ENCODE peak calls at places on chromosome 9, in four cellular contexts. N is HepG2, P is K562, O is GM12878. Y is an unnamed sample.

GRCh38 chr9:75488082-75488713 is 399.9 kb downstream of the OSTF1 start:
- DNase-seq in P (no peak), N (no peak), O (no peak), Y (no peak)

GRCh38 chr9:134569626-134570025 is 72.0 kb upstream of the COL5A1 start:
- DNase-seq in P (no peak), N (no peak), O (no peak), Y (no peak)

GRCh38 chr9:13082796-13083195 is 196.7 kb downstream of the MPDZ start:
- DNase-seq in P (no peak), O (no peak), N (no peak), Y (no peak)

GRCh38 chr9:112037281-112038016 is 137.6 kb downstream of the SUSD1 start:
- DNase-seq in N (no peak), P (no peak), O (peak), Y (no peak)

GRCh38 chr9:89528540-89528939 is 30.6 kb upstream of the SEMA4D start:
- DNase-seq in N (no peak), O (no peak), P (no peak), Y (no peak)

GRCh38 chr9:96071245-96072124 is 196.0 kb downstream of the ERCC6L2 start:
- DNase-seq in P (peak), O (no peak), N (peak), Y (peak)

GRCh38 chr9:116377179-116377790 is 223.7 kb downstream of the PAPPA start:
- DNase-seq in N (no peak), O (no peak), P (no peak), Y (no peak)

GRCh38 chr9:91427873-91428272 is 4.2 kb upstream of the NFIL3 start:
- DNase-seq in P (no peak), O (no peak), N (peak), Y (no peak)

GRCh38 chr9:72037571-72037970 is 22.8 kb downstream of the C9orf57 start:
- DNase-seq in O (no peak), P (no peak), N (no peak), Y (no peak)

DNA sequence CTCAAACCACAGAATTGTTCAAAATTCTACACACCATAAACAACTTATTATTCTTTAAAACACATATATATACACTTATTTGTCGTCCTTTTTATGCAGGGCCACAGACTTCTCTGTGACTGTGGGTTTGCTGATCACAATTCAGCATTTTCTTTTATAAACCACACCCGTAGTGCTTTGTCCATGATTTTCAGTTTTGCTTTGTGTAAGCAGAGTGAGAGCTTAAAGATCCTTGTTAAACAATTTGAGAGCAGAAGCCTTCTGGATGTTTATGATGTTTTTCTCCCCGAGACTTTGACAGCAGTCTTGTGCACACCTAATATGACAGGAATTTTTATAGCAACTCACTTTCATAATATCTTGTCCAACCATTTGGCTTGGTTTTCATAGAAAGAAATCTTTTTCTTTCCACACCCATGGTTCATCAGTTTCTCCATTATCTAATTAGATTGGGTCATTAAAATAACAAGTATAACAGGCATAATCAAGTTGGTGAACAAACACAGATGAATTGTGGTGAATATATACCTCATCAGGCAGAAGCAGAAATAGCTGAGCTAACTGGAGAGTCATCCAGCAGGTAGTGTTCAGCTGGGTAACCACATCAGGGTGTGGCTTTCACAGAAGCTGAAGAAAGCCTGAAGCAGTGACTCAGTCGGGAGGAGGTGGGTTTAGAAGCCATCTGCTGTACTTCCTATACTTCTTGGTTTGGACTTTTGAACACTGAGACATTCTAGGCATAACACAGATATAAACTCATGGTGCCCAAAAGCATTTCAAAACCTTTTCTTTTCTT is 232.8 kb downstream of the DOCK8 start:
- DNase-seq in N (no peak), P (peak), O (no peak), Y (no peak)
- TF ChIP-seq TCF7 in N (no peak), P (no peak), O (no peak), Y (no peak)

DNA sequence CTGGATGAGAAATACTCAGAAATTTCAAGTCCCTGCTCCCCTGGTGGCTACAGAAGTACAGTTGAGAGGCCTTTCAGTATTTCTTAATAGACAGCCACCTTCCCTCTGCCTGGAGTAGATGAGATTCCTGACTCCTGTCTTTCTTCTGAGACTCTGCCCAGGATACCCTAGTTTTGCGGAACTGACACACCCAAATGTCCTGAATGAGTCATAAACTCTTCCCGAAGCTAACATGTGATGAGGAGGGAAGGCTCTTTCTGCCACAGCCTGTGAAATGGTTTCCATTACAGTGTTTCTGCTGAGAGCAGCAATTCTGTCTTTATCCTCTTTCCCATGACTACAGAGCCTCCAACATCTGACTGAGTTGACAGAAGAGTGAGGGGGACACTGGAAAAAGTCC is 52.7 kb upstream of the TNC start:
- DNase-seq in O (no peak), N (no peak), P (no peak), Y (no peak)
- TF ChIP-seq MAX in O (no peak), N (no peak), P (no peak), Y (no peak)

GRCh38 chr9:105138306-105138801 is 106.1 kb upstream of the SLC44A1 start:
- DNase-seq in N (peak), O (no peak), P (no peak), Y (peak)
- TF ChIP-seq TCF7 in N (no peak), O (no peak), P (no peak), Y (no peak)

GRCh38 chr9:19769213-19769612 is 19.6 kb downstream of the SLC24A2 start:
- DNase-seq in N (no peak), O (no peak), P (no peak), Y (no peak)
- TF ChIP-seq MAX in N (no peak), O (no peak), P (no peak), Y (no peak)

DNA sequence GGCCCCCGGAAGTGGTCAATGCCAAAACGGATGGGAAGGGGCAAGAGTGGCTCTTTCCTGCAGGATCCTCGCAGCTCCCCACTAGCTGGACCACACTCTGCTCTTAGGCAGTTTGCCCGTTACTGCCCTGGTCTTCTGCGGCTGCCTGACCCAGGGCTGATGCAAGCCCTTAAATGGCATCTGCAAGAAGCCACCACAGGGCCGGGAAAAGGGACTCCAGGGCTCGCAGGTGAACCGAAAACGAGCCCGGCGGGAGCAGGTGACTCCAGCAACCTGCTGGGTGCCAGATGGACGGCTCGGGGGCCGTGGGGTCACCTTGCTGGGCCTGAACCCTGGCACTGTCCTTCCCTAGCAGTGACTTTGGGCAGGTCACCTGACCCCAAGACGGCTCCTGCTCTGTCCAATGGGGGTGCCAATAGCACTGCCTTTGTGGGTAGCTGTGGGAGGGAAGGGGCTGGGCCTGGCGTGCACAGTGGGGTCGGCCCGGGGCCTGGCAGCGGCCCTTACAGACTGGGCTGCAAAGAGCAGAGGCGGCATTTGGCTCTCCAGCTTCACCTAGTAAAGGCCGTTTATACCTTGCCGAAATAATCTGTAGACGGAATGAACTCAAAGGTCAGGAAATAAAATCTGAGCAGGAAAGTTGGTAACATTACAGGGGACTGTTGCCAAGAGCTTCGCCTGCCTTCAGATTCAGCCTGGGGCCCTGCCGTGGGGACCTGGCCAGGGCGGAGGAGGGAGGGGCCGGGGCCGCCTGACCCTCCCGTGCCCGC is 1.2 kb downstream of the TMEM250 start:
- DNase-seq in O (no peak), N (peak), P (no peak), Y (no peak)
- TF ChIP-seq TCF7 in O (no peak), N (no peak), P (no peak), Y (no peak)

DNA sequence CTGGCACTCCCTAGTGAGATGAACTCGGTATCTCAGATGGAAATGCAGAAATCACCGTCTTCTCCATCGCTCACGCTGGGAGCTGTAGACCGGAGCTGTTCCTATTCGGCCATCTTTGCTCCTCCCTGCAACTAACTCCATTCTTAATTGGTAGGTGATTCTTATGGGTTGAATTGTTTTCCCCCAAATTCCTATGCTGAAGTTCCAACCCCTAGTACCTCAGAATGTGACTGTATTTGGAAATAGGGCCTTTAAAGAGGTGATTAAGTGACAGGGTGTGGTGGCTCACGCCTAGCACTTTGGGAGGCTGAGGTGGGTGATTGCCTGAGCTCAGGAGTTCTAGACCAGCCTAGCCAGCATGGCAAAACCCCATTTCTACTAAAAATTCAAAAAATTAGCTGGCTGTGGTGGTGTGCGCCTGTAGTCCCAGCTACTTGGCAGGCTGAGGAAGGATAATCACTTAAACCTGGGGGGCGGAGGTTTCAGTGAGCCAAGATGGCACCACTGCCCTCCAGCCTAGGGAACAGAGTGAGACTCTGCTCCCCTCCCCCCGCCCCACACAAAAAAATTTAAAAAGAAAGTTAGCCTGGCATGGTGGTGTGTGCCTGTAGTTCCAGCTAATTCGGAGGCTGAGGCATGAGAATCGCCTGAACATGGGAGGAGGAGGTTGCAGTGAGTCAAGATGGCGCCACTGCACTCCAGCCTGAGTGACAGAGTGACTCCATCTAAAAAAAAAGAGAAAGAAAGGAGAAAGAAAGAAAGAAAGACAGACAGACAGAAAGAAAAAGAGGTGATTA is 25.2 kb upstream of the FOCAD start:
- DNase-seq in O (no peak), N (no peak), P (no peak), Y (no peak)
- TF ChIP-seq MAX in O (no peak), N (no peak), P (no peak), Y (no peak)

DNA sequence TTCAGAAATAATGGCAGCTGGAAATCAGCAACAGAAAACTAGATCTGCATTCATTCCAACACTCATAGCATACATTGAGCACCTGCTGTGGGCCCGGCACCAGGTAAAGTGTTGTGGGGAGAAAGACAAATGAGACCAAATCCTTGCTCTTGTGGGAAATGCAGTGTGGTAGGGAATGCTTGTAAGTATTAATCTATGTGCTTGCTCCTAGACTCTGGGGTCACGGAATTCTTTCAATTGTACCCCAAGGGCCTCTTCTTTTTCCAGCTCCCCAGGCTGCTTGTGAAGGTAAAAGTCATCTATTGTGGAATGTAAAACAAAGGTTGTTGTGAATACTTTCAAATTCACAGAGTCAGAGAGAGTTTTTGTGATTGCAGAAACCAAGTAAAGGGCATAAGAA is 501.9 kb downstream of the CDK5RAP2 start:
- DNase-seq in N (no peak), O (no peak), P (no peak), Y (no peak)
- TF ChIP-seq TCF7 in N (no peak), O (no peak), P (no peak), Y (no peak)